ENCODE peak calls at places on chromosome 6, in seven cellular contexts. X, T, C, W, B, I and J are unnamed samples.

GRCh38 chr6:79984261-79984660 is 20.2 kb upstream of the TTK start:
- DNase-seq in B (no peak), T (no peak), W (peak; percentile 6), C (peak; percentile 38), I (no peak), X (no peak), J (peak; percentile 45)

GRCh38 chr6:195861-196360 is 96.4 kb upstream of the DUSP22 start:
- DNase-seq in X (no peak), B (peak; percentile 65), T (peak; percentile 74), I (no peak), C (peak; percentile 29), W (peak; percentile 89), J (peak; percentile 54)

GRCh38 chr6:108702106-108702851 is 141.6 kb downstream of the FOXO3 start:
- DNase-seq in C (no peak), W (no peak), I (no peak), T (no peak), B (no peak), X (no peak), J (no peak)

GRCh38 chr6:123402052-123402451 is 234.7 kb downstream of the TRDN start:
- DNase-seq in C (peak; percentile 18), X (no peak), B (no peak), I (no peak), W (no peak), T (no peak), J (no peak)

GRCh38 chr6:152583888-152584287 is 53.3 kb downstream of the SYNE1 start:
- DNase-seq in X (no peak), B (no peak), W (no peak), C (no peak), I (no peak), T (no peak), J (no peak)

GRCh38 chr6:3775906-3776305 is 24.4 kb upstream of the PXDC1 start:
- DNase-seq in T (no peak), C (no peak), I (no peak), W (no peak), X (no peak), B (no peak), J (no peak)

GRCh38 chr6:32944265-32944664 is 3.4 kb upstream of the HLA-DMB start:
- DNase-seq in B (no peak), X (no peak), T (peak; percentile 57), W (peak; percentile 42), C (no peak), I (no peak), J (no peak)

GRCh38 chr6:130708338-130708737 is 118.9 kb upstream of the SMLR1 start:
- DNase-seq in I (no peak), T (no peak), W (no peak), X (no peak), B (no peak), C (peak; percentile 86), J (no peak)

GRCh38 chr6:140548379-140548778 is 1173.9 kb upstream of the CITED2 start:
- DNase-seq in I (no peak), W (no peak), X (no peak), C (peak; percentile 43), T (no peak), B (no peak), J (no peak)

GRCh38 chr6:36160147-36160760 is 29.9 kb downstream of the MAPK13 start:
- DNase-seq in I (no peak), W (no peak), T (no peak), C (peak; percentile 27), B (no peak), X (no peak), J (no peak)

GRCh38 chr6:44289726-44290125 is 19.5 kb downstream of the TMEM151B start:
- DNase-seq in X (no peak), C (no peak), I (no peak), W (no peak), T (no peak), B (no peak), J (no peak)

GRCh38 chr6:11805259-11806053 is 26.9 kb upstream of the ADTRP start:
- DNase-seq in C (no peak), W (no peak), B (no peak), X (no peak), I (peak; percentile 56), T (no peak), J (no peak)

GRCh38 chr6:169213814-169214520 is 39.7 kb downstream of the THBS2 start:
- DNase-seq in C (no peak), X (no peak), W (no peak), I (no peak), B (no peak), T (peak; percentile 69), J (no peak)

GRCh38 chr6:28866342-28867077 is 57.3 kb downstream of the TRIM27 start:
- DNase-seq in C (peak; percentile 74), W (peak; percentile 77), X (peak; percentile 75), T (peak; percentile 88), I (peak; percentile 79), B (peak; percentile 64), J (peak; percentile 76)

GRCh38 chr6:110325197-110325596 is 33.0 kb downstream of the METTL24 start:
- DNase-seq in B (no peak), I (no peak), W (no peak), C (peak; percentile 56), T (no peak), X (no peak), J (no peak)

GRCh38 chr6:32239462-32239861 is 15.6 kb upstream of the NOTCH4 start:
- DNase-seq in T (no peak), B (no peak), I (no peak), W (no peak), C (no peak), X (no peak), J (no peak)

GRCh38 chr6:1094306-1094705 is 217.6 kb upstream of the FOXQ1 start:
- DNase-seq in I (no peak), X (no peak), W (no peak), T (no peak), B (no peak), C (peak; percentile 55), J (peak; percentile 30)

GRCh38 chr6:8180327-8181161 is 78.2 kb upstream of the EEF1E1 start:
- DNase-seq in X (peak; percentile 7), C (peak; percentile 94), I (no peak), T (no peak), B (no peak), W (no peak), J (no peak)

GRCh38 chr6:37988696-37989095 is 169.2 kb downstream of the ZFAND3 start:
- DNase-seq in X (no peak), W (no peak), T (no peak), I (no peak), C (peak; percentile 29), B (no peak), J (no peak)

GRCh38 chr6:7440476-7440875 is 50.9 kb downstream of the RIOK1 start:
- DNase-seq in C (peak; percentile 46), X (no peak), I (no peak), W (no peak), B (no peak), T (no peak), J (no peak)